ENCODE peak calls at places on chromosomes 11 and 22, in nine cellular contexts. R is spleen; B is uterus; D is colonic mucosa; M is fibroblast of lung; V is Peyer's patch; I is CD8-positive, alpha-beta T cell; N is ovary; W is CD8-positive, alpha-beta memory T cell. T is an unnamed sample.

GRCh38 chr11:118156531-118157185 is 4.0 kb upstream of the SCN4B start:
- DNase-seq in D (no peak), I (no peak), N (no peak), M (no peak), V (no peak), R (no peak), W (peak), B (no peak), T (no peak)

GRCh38 chr11:126510621-126511370 is 155.3 kb downstream of the ST3GAL4 start:
- DNase-seq in D (no peak), M (no peak), B (no peak), N (no peak), R (peak), W (no peak), V (no peak), I (no peak), T (peak)

GRCh38 chr11:68974421-68975194 is 6.2 kb downstream of the MRGPRD start:
- DNase-seq in V (peak), B (peak), D (no peak), N (peak), R (peak), W (no peak), M (peak), I (no peak), T (peak)

GRCh38 chr11:46006418-46007070 is 84.1 kb downstream of the LARGE2 start:
- DNase-seq in R (no peak), M (peak), D (peak), W (no peak), B (no peak), N (no peak), V (no peak), I (no peak), T (peak)

GRCh38 chr22:20750461-20751184 is 23.3 kb upstream of the SERPIND1 start:
- DNase-seq in D (peak), N (peak), W (no peak), R (no peak), M (peak), I (no peak), B (peak), V (no peak), T (peak)

GRCh38 chr11:97990162-97990920 is 1030.4 kb upstream of the CNTN5 start:
- DNase-seq in N (no peak), M (peak), V (no peak), R (no peak), I (no peak), B (no peak), W (no peak), D (no peak), T (peak)

GRCh38 chr11:67409261-67409666 is 5.4 kb downstream of the TBC1D10C start:
- DNase-seq in M (no peak), R (peak), N (no peak), B (no peak), D (no peak), W (peak), V (no peak), I (peak), T (no peak)

GRCh38 chr22:45993841-45994240 is 16.9 kb upstream of the WNT7B start:
- DNase-seq in B (no peak), D (no peak), M (no peak), N (no peak), V (no peak), R (no peak), I (no peak), W (no peak), T (no peak)

GRCh38 chr11:66951135-66951534 is 7.0 kb downstream of the PC start:
- DNase-seq in I (no peak), V (no peak), D (no peak), W (no peak), R (no peak), M (no peak), B (no peak), N (no peak), T (no peak)

GRCh38 chr11:38345286-38345685 is 1747.2 kb upstream of the RAG2 start:
- DNase-seq in N (no peak), W (no peak), M (no peak), R (no peak), D (no peak), B (no peak), V (no peak), I (no peak), T (peak)

GRCh38 chr11:44834846-44835245 is 108.1 kb downstream of the TSPAN18 start:
- DNase-seq in I (no peak), R (no peak), B (no peak), W (no peak), V (no peak), M (no peak), D (no peak), N (no peak), T (no peak)
- H3K27ac ChIP-seq in I (no peak), R (no peak), B (peak), W (no peak), V (no peak), M (no peak), D (no peak), N (no peak), T (no peak)

GRCh38 chr22:23067691-23068090 is 2.6 kb upstream of the GNAZ start:
- DNase-seq in N (no peak), V (no peak), W (no peak), D (no peak), I (no peak), M (no peak), R (peak), B (no peak), T (no peak)

GRCh38 chr22:23068096-23068831 is 2.1 kb upstream of the GNAZ start:
- DNase-seq in B (peak), N (peak), D (no peak), V (peak), I (no peak), W (no peak), M (no peak), R (peak), T (no peak)

GRCh38 chr22:23065495-23066122 is 4.7 kb upstream of the GNAZ start:
- DNase-seq in V (peak), I (no peak), W (no peak), R (peak), D (no peak), N (peak), B (peak), M (no peak), T (no peak)

GRCh38 chr22:23066200-23067022 is 3.9 kb upstream of the GNAZ start:
- DNase-seq in I (no peak), D (no peak), R (peak), W (no peak), M (no peak), B (peak), N (peak), V (peak), T (no peak)

DNA sequence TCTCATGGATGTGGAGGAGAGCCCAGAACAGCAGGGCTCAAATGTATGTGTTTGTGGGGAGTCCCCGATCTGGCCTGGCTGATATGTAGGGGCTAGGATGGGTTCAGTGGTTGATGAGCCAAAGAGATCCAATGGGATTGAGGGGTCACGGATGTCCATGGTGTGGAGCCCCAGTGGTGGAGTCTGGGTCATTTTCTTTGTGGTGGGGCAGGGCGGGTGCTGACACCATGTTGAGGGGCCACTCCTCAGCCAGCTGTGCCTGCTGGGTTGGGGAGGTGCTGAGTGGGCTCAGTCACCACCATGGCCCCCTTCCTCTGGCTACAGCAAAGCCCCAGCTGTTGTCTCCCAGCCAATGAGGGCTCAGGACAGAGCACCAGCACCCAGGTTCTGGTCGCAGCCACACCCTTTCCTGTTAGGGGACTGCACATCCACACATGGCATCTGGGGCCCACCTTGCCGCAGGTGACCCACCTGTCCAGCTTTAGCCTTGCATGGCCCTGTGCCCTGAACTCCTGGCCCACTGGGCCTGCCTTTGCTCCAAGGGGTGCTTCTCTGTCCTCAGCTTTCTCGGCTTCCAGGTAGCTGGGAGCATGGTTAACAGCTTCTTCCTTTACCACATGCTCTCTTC is 3.2 kb upstream of the GNAZ start:
- DNase-seq in M (no peak), W (no peak), I (no peak), B (peak), V (peak), N (peak), R (peak), D (no peak), T (no peak)
- H3K27ac ChIP-seq in M (no peak), W (no peak), I (no peak), B (no peak), V (no peak), N (no peak), R (no peak), D (no peak), T (no peak)

DNA sequence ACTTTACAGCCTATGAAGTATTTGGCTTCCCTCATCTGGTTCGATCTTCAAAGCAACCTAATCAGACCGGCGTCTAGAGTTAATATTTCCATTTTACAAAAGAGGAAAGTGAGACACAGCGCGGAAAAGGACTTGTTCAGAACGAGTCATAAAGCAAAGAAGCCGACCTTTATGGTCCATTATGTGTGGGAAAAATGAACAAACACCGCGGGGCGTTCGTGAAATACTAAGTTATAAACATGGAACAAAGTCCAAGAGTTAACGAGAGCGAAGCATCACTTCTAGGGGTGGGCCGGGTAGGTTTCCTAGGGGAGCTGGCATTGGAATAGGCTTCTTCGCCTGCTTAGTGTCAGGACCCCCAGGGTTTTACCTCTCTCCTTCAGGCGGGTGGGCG is 586 bp downstream of the DUSP18 start:
- DNase-seq in V (no peak), N (no peak), B (no peak), R (no peak), M (no peak), W (no peak), D (peak), I (no peak), T (no peak)
- H3K27ac ChIP-seq in V (peak), N (no peak), B (peak), R (peak), M (peak), W (peak), D (peak), I (peak), T (no peak)

GRCh38 chr22:18031670-18032454 is 7.5 kb upstream of the MICAL3 start:
- DNase-seq in V (no peak), W (no peak), I (no peak), D (no peak), M (peak), R (peak), B (peak), N (no peak), T (peak)

GRCh38 chr22:18034076-18034475 is 9.7 kb upstream of the MICAL3 start:
- DNase-seq in I (no peak), M (no peak), B (no peak), R (no peak), W (no peak), D (no peak), N (no peak), V (no peak), T (no peak)

GRCh38 chr22:18029686-18030267 is 5.4 kb upstream of the MICAL3 start:
- DNase-seq in N (no peak), M (no peak), R (peak), D (no peak), W (no peak), B (no peak), I (no peak), V (no peak), T (no peak)

GRCh38 chr22:18033204-18033998 is 9.0 kb upstream of the MICAL3 start:
- DNase-seq in N (no peak), M (no peak), R (peak), V (no peak), D (no peak), W (no peak), I (no peak), B (peak), T (no peak)

DNA sequence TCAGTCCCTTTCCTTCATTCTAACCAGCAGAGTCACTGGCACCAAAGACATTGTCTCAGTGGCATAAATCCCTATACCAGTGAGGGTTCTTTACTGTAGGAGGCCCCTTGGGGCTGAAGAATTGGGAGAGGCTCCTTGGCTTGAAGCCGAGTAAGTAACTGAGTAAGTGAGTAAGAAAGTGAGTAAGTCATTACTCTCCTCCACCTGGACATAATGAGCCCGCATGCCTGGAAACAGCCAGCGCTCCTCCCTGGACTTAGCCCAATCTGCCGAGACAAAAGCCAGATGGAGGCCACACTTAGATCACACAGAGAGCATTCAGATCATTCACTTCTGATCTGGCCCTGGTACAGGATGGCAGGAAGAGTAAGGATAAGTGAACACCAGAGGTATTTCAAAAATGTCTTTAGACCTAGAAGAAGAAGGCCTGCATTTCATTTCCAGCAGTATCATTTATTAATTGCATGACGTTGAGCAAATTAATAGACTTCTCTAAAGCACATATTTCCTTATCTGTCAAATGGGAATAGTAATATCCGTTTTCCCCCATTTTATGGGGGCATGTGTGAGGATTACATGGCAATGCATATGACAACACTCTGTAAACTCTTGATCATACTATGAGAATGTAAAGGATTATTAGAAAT is 8.2 kb upstream of the MICAL3 start:
- DNase-seq in R (no peak), I (no peak), B (peak), W (no peak), M (peak), D (no peak), N (no peak), V (no peak), T (peak)
- H3K27ac ChIP-seq in R (no peak), I (no peak), B (peak), W (no peak), M (peak), D (no peak), N (no peak), V (no peak), T (no peak)

GRCh38 chr11:985848-986247 is 50.7 kb downstream of the MUC6 start:
- DNase-seq in B (no peak), R (no peak), M (no peak), I (no peak), N (no peak), D (no peak), V (no peak), W (no peak), T (no peak)

GRCh38 chr11:987671-988070 is 48.8 kb downstream of the MUC6 start:
- DNase-seq in M (no peak), D (no peak), I (no peak), B (no peak), N (no peak), W (no peak), R (no peak), V (no peak), T (no peak)

GRCh38 chr11:985435-985834 is 51.1 kb downstream of the MUC6 start:
- DNase-seq in N (no peak), B (no peak), R (no peak), W (no peak), I (no peak), D (peak), M (no peak), V (no peak), T (no peak)

GRCh38 chr11:986270-986951 is 50.1 kb downstream of the MUC6 start:
- DNase-seq in D (no peak), V (no peak), I (no peak), R (no peak), B (no peak), N (no peak), M (no peak), W (no peak), T (no peak)

GRCh38 chr11:986952-987305 is 49.6 kb downstream of the MUC6 start:
- DNase-seq in M (no peak), W (no peak), N (no peak), R (no peak), I (no peak), B (no peak), D (no peak), V (no peak), T (no peak)
- H3K27ac ChIP-seq in M (no peak), W (no peak), N (no peak), R (no peak), I (no peak), B (no peak), D (no peak), V (no peak), T (no peak)

DNA sequence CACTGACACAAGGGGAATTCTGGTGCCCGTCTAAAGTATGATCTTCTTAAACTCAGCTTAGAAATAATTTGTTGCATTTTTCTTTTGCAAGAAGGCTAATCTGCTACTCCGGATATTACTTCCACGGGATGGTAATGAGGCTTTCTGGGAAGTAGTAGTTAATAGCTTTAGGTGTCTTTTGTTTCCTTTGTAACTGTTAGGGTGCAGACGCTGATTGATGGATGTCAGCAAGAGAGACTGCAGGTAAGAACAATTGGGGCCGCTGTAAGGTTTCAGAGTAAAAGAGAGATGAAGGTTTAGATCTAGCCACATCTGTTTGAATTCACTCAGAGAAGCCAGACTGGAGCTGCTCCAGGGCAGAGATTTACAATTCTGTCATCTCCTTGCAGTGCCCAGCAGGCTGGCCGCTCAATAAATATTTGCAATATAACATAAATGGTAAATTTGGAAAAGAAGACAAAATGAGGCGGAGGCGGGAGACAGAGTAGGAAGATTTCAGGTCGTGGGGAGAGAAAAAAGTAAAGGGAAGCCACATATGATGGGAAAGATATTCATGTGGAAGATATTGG is 320.4 kb downstream of the AASDHPPT start:
- DNase-seq in N (no peak), M (peak), V (no peak), R (no peak), W (no peak), I (no peak), B (no peak), D (no peak), T (no peak)
- H3K27ac ChIP-seq in N (no peak), M (peak), V (no peak), R (no peak), W (no peak), I (no peak), B (peak), D (no peak), T (peak)

GRCh38 chr11:134638796-134639540 is 226.9 kb upstream of the B3GAT1 start:
- DNase-seq in I (no peak), W (no peak), D (peak), B (no peak), M (no peak), N (no peak), V (peak), R (no peak), T (no peak)

GRCh38 chr11:134637091-134638015 is 225.3 kb upstream of the B3GAT1 start:
- DNase-seq in W (no peak), N (no peak), R (no peak), M (no peak), B (no peak), V (peak), D (peak), I (no peak), T (no peak)

GRCh38 chr11:134640971-134641968 is 229.2 kb upstream of the B3GAT1 start:
- DNase-seq in D (no peak), R (no peak), V (peak), I (no peak), W (no peak), B (no peak), N (no peak), M (no peak), T (no peak)

GRCh38 chr11:134640536-134640935 is 228.5 kb upstream of the B3GAT1 start:
- DNase-seq in M (no peak), I (no peak), W (no peak), N (no peak), D (no peak), V (peak), R (no peak), B (no peak), T (no peak)

GRCh38 chr11:134639586-134640330 is 227.7 kb upstream of the B3GAT1 start:
- DNase-seq in W (no peak), I (no peak), V (peak), B (no peak), N (no peak), R (peak), M (no peak), D (peak), T (no peak)
- H3K27ac ChIP-seq in W (no peak), I (no peak), V (no peak), B (no peak), N (no peak), R (no peak), M (no peak), D (no peak), T (no peak)

GRCh38 chr11:112302226-112302868 is 41.7 kb upstream of the PLET1 start:
- DNase-seq in D (no peak), W (no peak), R (no peak), B (no peak), M (peak), N (no peak), V (no peak), I (no peak), T (peak)
- H3K27ac ChIP-seq in D (no peak), W (no peak), R (no peak), B (no peak), M (no peak), N (no peak), V (no peak), I (no peak), T (no peak)

DNA sequence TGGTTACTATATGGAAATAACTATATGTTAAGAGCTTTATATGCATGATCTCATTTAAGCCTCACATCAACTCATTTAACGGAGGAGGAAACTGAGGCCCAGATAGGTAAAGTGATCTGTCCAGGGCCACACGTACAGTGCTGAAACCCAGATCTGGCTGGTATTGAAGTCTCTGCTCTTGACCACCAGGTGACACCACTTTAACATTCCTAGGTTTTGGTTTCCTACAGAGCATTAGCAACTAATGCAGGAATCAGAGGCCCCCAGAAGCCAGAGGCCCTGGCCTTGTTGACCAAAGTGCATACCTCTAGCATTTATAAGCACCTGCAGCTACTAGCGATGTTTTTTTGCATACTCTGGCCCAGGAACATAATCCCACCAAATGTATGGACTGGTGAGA is 12.9 kb upstream of the LIMK2 start:
- DNase-seq in M (no peak), D (no peak), I (no peak), V (no peak), B (no peak), R (no peak), N (no peak), W (no peak), T (no peak)
- H3K27ac ChIP-seq in M (no peak), D (no peak), I (no peak), V (no peak), B (no peak), R (no peak), N (no peak), W (no peak), T (no peak)

DNA sequence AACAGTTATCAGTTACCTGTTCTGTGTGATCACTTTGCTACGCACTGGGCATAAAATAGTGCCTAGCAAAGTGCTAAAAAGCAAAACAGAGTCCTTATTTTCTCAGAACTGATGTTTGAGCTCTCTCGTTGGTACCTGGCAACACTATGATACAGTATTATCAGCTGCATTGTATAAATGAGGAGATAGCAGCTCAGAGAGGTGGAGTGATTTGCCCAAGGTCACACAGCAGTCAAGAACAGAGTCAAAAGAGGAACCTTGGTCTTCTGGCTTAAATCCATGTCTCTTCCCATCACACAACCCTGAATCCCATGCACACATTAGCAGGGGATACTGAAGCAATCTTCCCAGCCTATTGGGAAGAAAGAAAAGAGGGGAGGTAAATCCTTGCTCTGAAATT is 580.5 kb downstream of the SOX6 start:
- DNase-seq in I (no peak), N (no peak), W (no peak), M (no peak), D (no peak), V (no peak), R (no peak), B (no peak), T (no peak)
- H3K27ac ChIP-seq in I (no peak), N (no peak), W (no peak), M (no peak), D (no peak), V (no peak), R (no peak), B (no peak), T (no peak)